ENCODE peak calls at places on chromosomes 12 and 14, in seven cellular contexts. M is lung microvascular endothelial cell, V is H7, S is EL, B is T-helper 9 cell, K is heart right ventricle, J is HFF-Myc. O is an unnamed sample.

GRCh38 chr12:57452937-57453509 is 2.1 kb upstream of the INHBE start:
- DNase-seq in M (peak; percentile 84), V (peak; percentile 76), S (peak; percentile 83), B (no peak), K (peak; percentile 82), J (no peak), O (peak; percentile 45)

GRCh38 chr12:93784339-93785086 is 107.3 kb downstream of the CRADD start:
- DNase-seq in M (peak; percentile 39), V (no peak), S (peak; percentile 82), B (peak; percentile 9), K (no peak), J (peak; percentile 89), O (peak; percentile 88)

GRCh38 chr12:57864811-57865751 is 18.6 kb upstream of the CTDSP2 start:
- DNase-seq in M (peak; percentile 46), V (peak; percentile 93), S (peak; percentile 84), B (peak; percentile 26), K (peak; percentile 84), J (no peak), O (no peak)

GRCh38 chr14:105912641-105913180 is 386.3 kb downstream of the TMEM121 start:
- DNase-seq in M (no peak), V (no peak), S (no peak), B (no peak), K (no peak), J (no peak), O (no peak)

GRCh38 chr12:4271433-4272013 is 2.0 kb upstream of the CCND2 start:
- DNase-seq in M (no peak), V (no peak), S (no peak), B (no peak), K (no peak), J (no peak), O (no peak)

GRCh38 chr14:93956514-93957332 is 19.6 kb downstream of the ASB2 start:
- DNase-seq in M (no peak), V (peak; percentile 50), S (no peak), B (no peak), K (no peak), J (no peak), O (no peak)

GRCh38 chr14:52048641-52049204 is 20.1 kb downstream of the NID2 start:
- DNase-seq in M (no peak), V (peak; percentile 22), S (peak; percentile 36), B (no peak), K (no peak), J (no peak), O (no peak)

GRCh38 chr12:109878749-109879148 is 1.6 kb downstream of the GLTP start:
- DNase-seq in M (no peak), V (no peak), S (no peak), B (no peak), K (no peak), J (no peak), O (no peak)

O was measured in dermis microvascular lymphatic vessel endothelial cell.